ENCODE peak calls at places on chromosomes 16 and 17, in nine cellular contexts. J is astrocyte, Y is right cardiac atrium, I is K562, B is ovary, S is DND-41, V is heart right ventricle, K is pancreas, Q is small intestine. A is an unnamed sample.

GRCh38 chr16:23500866-23501234 is 9.4 kb downstream of the GGA2 start:
- DNase-seq in K (no peak), Y (no peak), S (no peak), V (no peak), J (no peak), Q (no peak), B (no peak), I (no peak), A (no peak)

GRCh38 chr17:4540224-4541040 is 14.8 kb downstream of the MYBBP1A start:
- DNase-seq in Q (peak; percentile 76), K (no peak), Y (peak; percentile 62), V (no peak), J (no peak), S (no peak), B (no peak), I (peak; percentile 38), A (no peak)

GRCh38 chr17:78269893-78270490 is 38.6 kb downstream of the TMEM235 start:
- DNase-seq in I (no peak), J (no peak), K (no peak), V (no peak), Q (no peak), Y (no peak), B (no peak), S (no peak), A (no peak)

GRCh38 chr17:60139438-60140285 is 10.1 kb upstream of the CA4 start:
- DNase-seq in B (peak; percentile 71), J (peak; percentile 44), I (peak; percentile 82), S (peak; percentile 27), Q (peak; percentile 49), V (peak; percentile 71), Y (peak; percentile 80), K (peak; percentile 61), A (peak; percentile 63)

GRCh38 chr16:11423315-11424117 is 78.3 kb downstream of the RMI2 start:
- DNase-seq in Q (no peak), I (no peak), J (no peak), Y (no peak), B (no peak), V (no peak), K (no peak), S (peak; percentile 65), A (no peak)

GRCh38 chr17:35087731-35088646 is 24.5 kb upstream of the RFFL start:
- DNase-seq in I (no peak), Y (peak; percentile 62), K (peak; percentile 38), V (peak; percentile 43), B (peak; percentile 49), J (no peak), S (no peak), Q (peak; percentile 92), A (peak; percentile 52)

GRCh38 chr16:48906076-48906475 is 296.1 kb upstream of the N4BP1 start:
- DNase-seq in I (no peak), V (no peak), S (no peak), B (no peak), K (no peak), J (no peak), Q (no peak), Y (no peak), A (no peak)

GRCh38 chr16:29029168-29029994 is 44.5 kb downstream of the LAT start:
- DNase-seq in I (peak; percentile 81), Y (peak; percentile 34), B (no peak), Q (no peak), K (no peak), V (no peak), J (peak; percentile 96), S (peak; percentile 80), A (peak; percentile 97)

GRCh38 chr16:53257001-53257400 is 177.3 kb upstream of the RBL2 start:
- DNase-seq in B (no peak), V (no peak), S (no peak), I (no peak), Q (no peak), Y (no peak), K (no peak), J (peak; percentile 65), A (peak; percentile 43)

GRCh38 chr17:28898261-28898955 is 875 bp upstream of the FLOT2 start:
- DNase-seq in J (no peak), V (no peak), K (no peak), Q (no peak), I (no peak), Y (no peak), S (no peak), B (no peak), A (no peak)
- H3K27ac ChIP-seq in J (no peak overlapping the region), V (peak overlapping the region; percentile 92), K (peak overlapping the region; percentile 91), Q (peak overlapping the region; percentile 81), I (peak overlapping the region; percentile 91), Y (no peak overlapping the region), S (no peak overlapping the region), B (no peak overlapping the region), A (peak overlapping the region; percentile 48)

GRCh38 chr17:17763734-17764133 is 73.1 kb downstream of the SREBF1 start:
- DNase-seq in J (no peak), Y (no peak), V (no peak), I (no peak), B (no peak), Q (no peak), S (no peak), K (no peak), A (no peak)
- H3K4me3 ChIP-seq in J (no peak overlapping the region), Y (no peak overlapping the region), V (no peak overlapping the region), I (no peak overlapping the region), B (no peak overlapping the region), Q (no peak overlapping the region), S (no peak overlapping the region), K (no peak overlapping the region), A (no peak overlapping the region)

GRCh38 chr17:48570325-48571023 is 7.7 kb downstream of the HOXB4 start:
- DNase-seq in I (peak; percentile 65), Q (no peak), J (no peak), K (no peak), B (no peak), V (no peak), S (no peak), Y (no peak), A (peak; percentile 60)

GRCh38 chr17:48568499-48569259 is 9.5 kb downstream of the HOXB4 start:
- DNase-seq in Q (no peak), K (no peak), B (no peak), S (no peak), I (no peak), Y (no peak), V (no peak), J (no peak), A (peak; percentile 93)

GRCh38 chr17:48571826-48572417 is 6.2 kb downstream of the HOXB4 start:
- DNase-seq in Y (no peak), V (no peak), Q (no peak), J (no peak), I (no peak), S (no peak), K (no peak), B (no peak), A (no peak)

GRCh38 chr17:48569676-48570324 is 8.3 kb downstream of the HOXB4 start:
- DNase-seq in Y (no peak), K (no peak), J (no peak), V (no peak), B (no peak), S (no peak), Q (no peak), I (no peak), A (peak; percentile 63)

GRCh38 chr17:48571024-48571818 is 6.9 kb downstream of the HOXB4 start:
- DNase-seq in J (no peak), S (no peak), Y (no peak), V (no peak), B (no peak), K (no peak), I (no peak), Q (no peak), A (peak; percentile 83)
- H3K27ac ChIP-seq in J (peak overlapping the region; percentile 77), S (no peak overlapping the region), Y (peak overlapping the region; percentile 42), V (no peak overlapping the region), B (no peak overlapping the region), K (peak overlapping the region; percentile 13), I (peak overlapping the region; percentile 44), Q (peak overlapping the region; percentile 82), A (peak overlapping the region; percentile 98)

GRCh38 chr17:32320847-32321246 is 21.1 kb downstream of the C17orf75 start:
- DNase-seq in K (no peak), I (no peak), Q (no peak), S (no peak), V (no peak), B (no peak), Y (no peak), J (no peak), A (no peak)
- H3K4me3 ChIP-seq in K (no peak overlapping the region), I (no peak overlapping the region), Q (no peak overlapping the region), S (no peak overlapping the region), V (no peak overlapping the region), B (no peak overlapping the region), Y (no peak overlapping the region), J (no peak overlapping the region), A (no peak overlapping the region)

GRCh38 chr16:17275989-17276530 is 194.7 kb downstream of the XYLT1 start:
- DNase-seq in I (no peak), Q (no peak), K (no peak), Y (no peak), V (no peak), J (no peak), B (no peak), S (no peak), A (no peak)
- H3K27ac ChIP-seq in I (no peak overlapping the region), Q (peak overlapping the region; percentile 97), K (peak overlapping the region; percentile 71), Y (no peak overlapping the region), V (no peak overlapping the region), J (no peak overlapping the region), B (no peak overlapping the region), S (no peak overlapping the region), A (no peak overlapping the region)

GRCh38 chr16:2686912-2687507 is 4.7 kb downstream of the KCTD5 start:
- DNase-seq in S (no peak), Y (peak; percentile 34), J (no peak), I (peak; percentile 8), Q (peak; percentile 40), V (no peak), B (no peak), K (no peak), A (no peak)

GRCh38 chr16:2691491-2692248 is 9.3 kb downstream of the KCTD5 start:
- DNase-seq in B (peak; percentile 39), K (peak; percentile 47), J (no peak), Y (peak; percentile 50), S (no peak), Q (no peak), I (no peak), V (no peak), A (no peak)

GRCh38 chr16:2690852-2691251 is 8.5 kb downstream of the KCTD5 start:
- DNase-seq in Y (peak; percentile 6), B (no peak), S (no peak), I (no peak), Q (no peak), J (no peak), V (no peak), K (no peak), A (no peak)

GRCh38 chr16:2689968-2690830 is 7.9 kb downstream of the KCTD5 start:
- DNase-seq in K (no peak), S (no peak), V (no peak), B (no peak), I (no peak), J (peak; percentile 35), Y (peak; percentile 17), Q (no peak), A (peak; percentile 55)

GRCh38 chr16:2687531-2688308 is 5.4 kb downstream of the KCTD5 start:
- DNase-seq in K (no peak), S (no peak), I (peak; percentile 7), J (no peak), Q (no peak), B (no peak), V (no peak), Y (peak; percentile 6), A (no peak)
- H3K4me3 ChIP-seq in K (no peak overlapping the region), S (no peak overlapping the region), I (no peak overlapping the region), J (no peak overlapping the region), Q (no peak overlapping the region), B (no peak overlapping the region), V (no peak overlapping the region), Y (no peak overlapping the region), A (no peak overlapping the region)

A was measured in fibroblast of lung.